ENCODE peak calls at places on chromosomes 6 and 20, in five cellular contexts. Q is stimulated activated CD4-positive, alpha-beta T cell treated with anti-CD3 and anti-CD28 coated beads, Interleukin-2, amount 100 ng/mL, for 48 hours; K is AG10803; X is T-helper 9 cell; I is endothelial cell. A is an unnamed sample.

GRCh38 chr6:14921170-14921569 is 324.7 kb upstream of the JARID2 start:
- DNase-seq in Q (no peak), I (peak), K (no peak), X (no peak), A (no peak)

GRCh38 chr20:62815066-62815991 is 1.5 kb upstream of the COL9A3 start:
- DNase-seq in X (no peak), I (no peak), K (no peak), Q (no peak), A (no peak)

GRCh38 chr6:14110001-14110818 is 7.4 kb upstream of the CD83 start:
- DNase-seq in K (no peak), Q (no peak), X (no peak), I (no peak), A (no peak)

GRCh38 chr20:47336013-47336754 is 20.3 kb downstream of the ZMYND8 start:
- DNase-seq in Q (no peak), K (peak), I (no peak), X (no peak), A (no peak)

GRCh38 chr6:10412165-10412947 is 2.5 kb downstream of the TFAP2A start:
- DNase-seq in K (peak), X (no peak), I (no peak), Q (no peak), A (no peak)

GRCh38 chr20:63740070-63740500 is 509 bp downstream of the SLC2A4RG start:
- DNase-seq in X (peak), Q (peak), K (peak), I (peak), A (no peak)

GRCh38 chr6:113875470-113875869 is 18.3 kb downstream of the MARCKS start:
- DNase-seq in Q (no peak), X (no peak), I (no peak), K (peak), A (no peak)

GRCh38 chr20:61419010-61419409 is 166.9 kb downstream of the CDH4 start:
- DNase-seq in Q (no peak), K (no peak), I (no peak), X (no peak), A (no peak)

GRCh38 chr6:166333172-166333995 is 9.0 kb downstream of the SFT2D1 start:
- DNase-seq in X (peak), I (peak), K (no peak), Q (no peak), A (no peak)

GRCh38 chr20:51481311-51481997 is 61.1 kb downstream of the NFATC2 start:
- DNase-seq in K (no peak), I (peak), X (peak), Q (peak), A (no peak)

GRCh38 chr6:89184344-89184743 is 32.8 kb downstream of the GABRR1 start:
- DNase-seq in Q (no peak), X (no peak), K (no peak), I (no peak), A (no peak)

GRCh38 chr6:144334150-144334708 is 49.1 kb downstream of the UTRN start:
- DNase-seq in Q (no peak), I (no peak), K (no peak), X (peak), A (no peak)

GRCh38 chr6:1063671-1064355 is 248.1 kb upstream of the FOXQ1 start:
- DNase-seq in Q (no peak), X (no peak), K (peak), I (no peak), A (no peak)

A was measured in epithelial cell of proximal tubule.